ENCODE peak calls at places on chromosomes 11 and 22, in ten cellular contexts. One of them, this sample, is unnamed.

GRCh38 chr11:122491486-122491885 is 164.0 kb upstream of the UBASH3B start:
- DNase-seq in heart right ventricle: no peak
- DNase-seq in mucosa of descending colon: no peak
- DNase-seq in mammary epithelial cell: peak; percentile 84
- DNase-seq in dorsolateral prefrontal cortex: peak; percentile 12
- DNase-seq in epithelial cell of esophagus: peak; percentile 91
- DNase-seq in esophagus muscularis mucosa: no peak
- DNase-seq in AG10803: peak; percentile 85
- DNase-seq in fibroblast of villous mesenchyme: peak; percentile 15
- DNase-seq in fibroblast of pulmonary artery: peak; percentile 65
- DNase-seq in this sample: no peak

GRCh38 chr22:22955866-22956535 is 68.4 kb downstream of the IGLL5 start:
- DNase-seq in heart right ventricle: no peak
- DNase-seq in mucosa of descending colon: no peak
- DNase-seq in mammary epithelial cell: peak; percentile 41
- DNase-seq in dorsolateral prefrontal cortex: peak; percentile 83
- DNase-seq in epithelial cell of esophagus: peak; percentile 75
- DNase-seq in esophagus muscularis mucosa: peak; percentile 93
- DNase-seq in AG10803: peak; percentile 74
- DNase-seq in fibroblast of villous mesenchyme: peak; percentile 71
- DNase-seq in fibroblast of pulmonary artery: peak; percentile 81
- DNase-seq in this sample: no peak

GRCh38 chr22:25942989-25943411 is 201.0 kb downstream of the MYO18B start:
- DNase-seq in heart right ventricle: peak; percentile 59
- DNase-seq in mucosa of descending colon: no peak
- DNase-seq in mammary epithelial cell: no peak
- DNase-seq in dorsolateral prefrontal cortex: peak; percentile 64
- DNase-seq in epithelial cell of esophagus: no peak
- DNase-seq in esophagus muscularis mucosa: no peak
- DNase-seq in AG10803: no peak
- DNase-seq in fibroblast of villous mesenchyme: no peak
- DNase-seq in fibroblast of pulmonary artery: no peak
- DNase-seq in this sample: no peak

GRCh38 chr11:114135737-114136151 is 76.2 kb downstream of the ZBTB16 start:
- DNase-seq in heart right ventricle: no peak
- DNase-seq in mucosa of descending colon: no peak
- DNase-seq in mammary epithelial cell: no peak
- DNase-seq in dorsolateral prefrontal cortex: peak; percentile 35
- DNase-seq in epithelial cell of esophagus: no peak
- DNase-seq in esophagus muscularis mucosa: no peak
- DNase-seq in AG10803: peak; percentile 82
- DNase-seq in fibroblast of villous mesenchyme: peak; percentile 73
- DNase-seq in fibroblast of pulmonary artery: peak; percentile 87
- DNase-seq in this sample: no peak

GRCh38 chr11:64723907-64724862 is 1.2 kb upstream of the NRXN2 start:
- DNase-seq in heart right ventricle: no peak
- DNase-seq in mucosa of descending colon: no peak
- DNase-seq in mammary epithelial cell: no peak
- DNase-seq in dorsolateral prefrontal cortex: no peak
- DNase-seq in epithelial cell of esophagus: no peak
- DNase-seq in esophagus muscularis mucosa: no peak
- DNase-seq in AG10803: no peak
- DNase-seq in fibroblast of villous mesenchyme: no peak
- DNase-seq in fibroblast of pulmonary artery: no peak
- DNase-seq in this sample: no peak

GRCh38 chr11:103904324-103904667 is 132.1 kb upstream of the DDI1 start:
- DNase-seq in heart right ventricle: no peak
- DNase-seq in mucosa of descending colon: no peak
- DNase-seq in mammary epithelial cell: no peak
- DNase-seq in dorsolateral prefrontal cortex: no peak
- DNase-seq in epithelial cell of esophagus: no peak
- DNase-seq in esophagus muscularis mucosa: no peak
- DNase-seq in AG10803: no peak
- DNase-seq in fibroblast of villous mesenchyme: no peak
- DNase-seq in fibroblast of pulmonary artery: no peak
- DNase-seq in this sample: no peak

GRCh38 chr22:24304067-24304675 is 33.5 kb downstream of the SPECC1L start:
- DNase-seq in heart right ventricle: no peak
- DNase-seq in mucosa of descending colon: no peak
- DNase-seq in mammary epithelial cell: no peak
- DNase-seq in dorsolateral prefrontal cortex: no peak
- DNase-seq in epithelial cell of esophagus: peak; percentile 47
- DNase-seq in esophagus muscularis mucosa: no peak
- DNase-seq in AG10803: no peak
- DNase-seq in fibroblast of villous mesenchyme: no peak
- DNase-seq in fibroblast of pulmonary artery: no peak
- DNase-seq in this sample: no peak

GRCh38 chr22:37880668-37881440 is 25.2 kb upstream of the MICALL1 start:
- DNase-seq in heart right ventricle: no peak
- DNase-seq in mucosa of descending colon: no peak
- DNase-seq in mammary epithelial cell: peak; percentile 37
- DNase-seq in dorsolateral prefrontal cortex: peak; percentile 86
- DNase-seq in epithelial cell of esophagus: peak; percentile 68
- DNase-seq in esophagus muscularis mucosa: no peak
- DNase-seq in AG10803: peak; percentile 37
- DNase-seq in fibroblast of villous mesenchyme: peak; percentile 58
- DNase-seq in fibroblast of pulmonary artery: peak; percentile 72
- DNase-seq in this sample: no peak

GRCh38 chr11:106585061-106585460 is 433.2 kb downstream of the GUCY1A2 start:
- DNase-seq in heart right ventricle: no peak
- DNase-seq in mucosa of descending colon: no peak
- DNase-seq in mammary epithelial cell: peak; percentile 20
- DNase-seq in dorsolateral prefrontal cortex: no peak
- DNase-seq in epithelial cell of esophagus: peak; percentile 61
- DNase-seq in esophagus muscularis mucosa: no peak
- DNase-seq in AG10803: peak; percentile 54
- DNase-seq in fibroblast of villous mesenchyme: peak; percentile 59
- DNase-seq in fibroblast of pulmonary artery: peak; percentile 53
- DNase-seq in this sample: no peak
- TF ChIP-seq CTCF in heart right ventricle: no peak
- TF ChIP-seq CTCF in mucosa of descending colon: no peak
- TF ChIP-seq CTCF in mammary epithelial cell: peak; percentile 46
- TF ChIP-seq CTCF in dorsolateral prefrontal cortex: no peak
- TF ChIP-seq CTCF in epithelial cell of esophagus: peak; percentile 59
- TF ChIP-seq CTCF in esophagus muscularis mucosa: no peak
- TF ChIP-seq CTCF in AG10803: peak; percentile 65
- TF ChIP-seq CTCF in fibroblast of villous mesenchyme: peak; percentile 72
- TF ChIP-seq CTCF in fibroblast of pulmonary artery: peak; percentile 44
- TF ChIP-seq CTCF in this sample: peak; percentile 52

DNA sequence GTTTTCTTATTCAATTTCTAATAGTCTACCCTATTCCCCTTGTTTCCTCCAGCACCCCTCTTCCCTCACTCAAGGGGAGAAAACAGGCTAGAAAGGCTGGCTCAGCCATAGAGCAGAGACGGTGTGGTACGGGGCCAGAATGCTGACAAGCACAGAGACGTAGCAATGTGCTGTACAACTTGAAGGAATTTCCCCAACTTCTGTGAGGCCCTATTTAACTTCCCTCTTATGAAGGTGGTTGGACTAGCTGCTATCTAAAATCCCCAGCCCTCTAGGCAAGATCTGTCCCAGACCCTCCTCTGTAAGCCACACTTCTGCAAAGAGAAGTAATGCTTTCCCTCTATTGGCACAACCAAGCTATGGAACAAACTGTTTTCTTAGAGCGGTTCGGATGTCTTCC is 37.9 kb downstream of the PLEKHA7 start:
- DNase-seq in heart right ventricle: no peak
- DNase-seq in mucosa of descending colon: no peak
- DNase-seq in mammary epithelial cell: no peak
- DNase-seq in dorsolateral prefrontal cortex: no peak
- DNase-seq in epithelial cell of esophagus: no peak
- DNase-seq in esophagus muscularis mucosa: no peak
- DNase-seq in AG10803: no peak
- DNase-seq in fibroblast of villous mesenchyme: no peak
- DNase-seq in fibroblast of pulmonary artery: no peak
- DNase-seq in this sample: no peak
- H3K4me3 ChIP-seq in heart right ventricle: no peak overlapping the region
- H3K4me3 ChIP-seq in mucosa of descending colon: no peak overlapping the region
- H3K4me3 ChIP-seq in mammary epithelial cell: no peak overlapping the region
- H3K4me3 ChIP-seq in dorsolateral prefrontal cortex: no peak overlapping the region
- H3K4me3 ChIP-seq in epithelial cell of esophagus: no peak overlapping the region
- H3K4me3 ChIP-seq in esophagus muscularis mucosa: no peak overlapping the region
- H3K4me3 ChIP-seq in AG10803: no peak overlapping the region
- H3K4me3 ChIP-seq in fibroblast of villous mesenchyme: no peak overlapping the region
- H3K4me3 ChIP-seq in fibroblast of pulmonary artery: no peak overlapping the region
- H3K4me3 ChIP-seq in this sample: no peak overlapping the region

GRCh38 chr22:45163074-45163416 is 680 bp upstream of the NUP50 start:
- DNase-seq in heart right ventricle: no peak
- DNase-seq in mucosa of descending colon: no peak
- DNase-seq in mammary epithelial cell: peak; percentile 50
- DNase-seq in dorsolateral prefrontal cortex: no peak
- DNase-seq in epithelial cell of esophagus: peak; percentile 49
- DNase-seq in esophagus muscularis mucosa: no peak
- DNase-seq in AG10803: peak; percentile 57
- DNase-seq in fibroblast of villous mesenchyme: peak; percentile 56
- DNase-seq in fibroblast of pulmonary artery: peak; percentile 48
- DNase-seq in this sample: peak; percentile 17

GRCh38 chr22:45162531-45162930 is 1.2 kb upstream of the NUP50 start:
- DNase-seq in heart right ventricle: no peak
- DNase-seq in mucosa of descending colon: no peak
- DNase-seq in mammary epithelial cell: peak; percentile 26
- DNase-seq in dorsolateral prefrontal cortex: no peak
- DNase-seq in epithelial cell of esophagus: peak; percentile 34
- DNase-seq in esophagus muscularis mucosa: no peak
- DNase-seq in AG10803: no peak
- DNase-seq in fibroblast of villous mesenchyme: peak; percentile 28
- DNase-seq in fibroblast of pulmonary artery: no peak
- DNase-seq in this sample: no peak

GRCh38 chr22:45163417-45164216 is at the start of gene NUP50:
- DNase-seq in heart right ventricle: peak; percentile 97
- DNase-seq in mucosa of descending colon: peak; percentile 98
- DNase-seq in mammary epithelial cell: peak; percentile 96
- DNase-seq in dorsolateral prefrontal cortex: peak; percentile 84
- DNase-seq in epithelial cell of esophagus: peak; percentile 98
- DNase-seq in esophagus muscularis mucosa: peak; percentile 98
- DNase-seq in AG10803: peak; percentile 95
- DNase-seq in fibroblast of villous mesenchyme: peak; percentile 98
- DNase-seq in fibroblast of pulmonary artery: peak; percentile 98
- DNase-seq in this sample: peak; percentile 80

GRCh38 chr22:45157907-45158306 is 5.8 kb upstream of the NUP50 start:
- DNase-seq in heart right ventricle: no peak
- DNase-seq in mucosa of descending colon: no peak
- DNase-seq in mammary epithelial cell: no peak
- DNase-seq in dorsolateral prefrontal cortex: no peak
- DNase-seq in epithelial cell of esophagus: no peak
- DNase-seq in esophagus muscularis mucosa: no peak
- DNase-seq in AG10803: no peak
- DNase-seq in fibroblast of villous mesenchyme: peak; percentile 34
- DNase-seq in fibroblast of pulmonary artery: no peak
- DNase-seq in this sample: no peak

DNA sequence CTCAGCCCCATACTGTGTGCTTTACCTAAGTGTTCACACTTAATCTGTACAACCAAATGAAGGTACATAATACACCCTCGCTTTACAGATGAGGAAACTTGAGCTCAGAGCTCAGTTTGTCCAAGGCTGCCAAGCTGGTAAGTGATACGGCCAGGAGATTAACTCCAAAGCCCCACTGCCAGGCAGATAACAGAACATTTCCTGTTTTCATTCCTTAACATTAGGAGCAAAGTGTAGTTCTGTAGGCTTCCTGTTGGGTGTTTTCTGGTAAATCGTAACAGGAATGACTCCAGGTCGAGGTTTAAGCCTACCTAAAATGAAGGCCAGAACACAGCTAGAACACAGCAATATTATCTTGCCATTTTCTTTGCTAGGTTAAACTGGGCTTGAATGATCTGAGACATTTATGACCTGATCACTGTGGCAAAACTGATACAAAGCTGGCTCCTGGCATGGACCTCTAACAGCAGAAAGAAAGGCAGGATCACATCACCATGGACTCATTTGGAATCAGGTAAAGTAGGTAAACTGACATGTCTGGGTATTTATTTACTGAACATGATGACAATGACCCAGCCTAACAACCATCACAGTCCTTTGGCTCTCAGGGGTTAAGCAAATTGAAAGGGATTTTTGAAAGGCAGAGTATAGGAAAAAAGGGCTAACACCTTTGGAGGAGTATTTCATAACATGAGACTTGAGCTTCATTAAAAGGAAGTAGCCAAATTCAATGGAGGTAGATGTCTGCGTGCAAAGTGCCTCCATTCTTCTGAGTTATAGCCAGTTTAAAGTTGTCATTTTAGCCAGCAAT is 3.9 kb upstream of the NUP50 start:
- DNase-seq in heart right ventricle: no peak
- DNase-seq in mucosa of descending colon: no peak
- DNase-seq in mammary epithelial cell: no peak
- DNase-seq in dorsolateral prefrontal cortex: no peak
- DNase-seq in epithelial cell of esophagus: no peak
- DNase-seq in esophagus muscularis mucosa: no peak
- DNase-seq in AG10803: no peak
- DNase-seq in fibroblast of villous mesenchyme: peak; percentile 89
- DNase-seq in fibroblast of pulmonary artery: peak; percentile 58
- DNase-seq in this sample: peak; percentile 18
- TF ChIP-seq CTCF in heart right ventricle: no peak
- TF ChIP-seq CTCF in mucosa of descending colon: no peak
- TF ChIP-seq CTCF in mammary epithelial cell: no peak
- TF ChIP-seq CTCF in dorsolateral prefrontal cortex: no peak
- TF ChIP-seq CTCF in epithelial cell of esophagus: no peak
- TF ChIP-seq CTCF in esophagus muscularis mucosa: no peak
- TF ChIP-seq CTCF in AG10803: peak; percentile 24
- TF ChIP-seq CTCF in fibroblast of villous mesenchyme: peak; percentile 31
- TF ChIP-seq CTCF in fibroblast of pulmonary artery: peak; percentile 31
- TF ChIP-seq CTCF in this sample: no peak

GRCh38 chr11:65895482-65895981 is 4.7 kb downstream of the FOSL1 start:
- DNase-seq in heart right ventricle: no peak
- DNase-seq in mucosa of descending colon: no peak
- DNase-seq in mammary epithelial cell: no peak
- DNase-seq in dorsolateral prefrontal cortex: no peak
- DNase-seq in epithelial cell of esophagus: no peak
- DNase-seq in esophagus muscularis mucosa: no peak
- DNase-seq in AG10803: no peak
- DNase-seq in fibroblast of villous mesenchyme: no peak
- DNase-seq in fibroblast of pulmonary artery: no peak
- DNase-seq in this sample: no peak

GRCh38 chr11:65898656-65899355 is 1.4 kb downstream of the FOSL1 start:
- DNase-seq in heart right ventricle: no peak
- DNase-seq in mucosa of descending colon: no peak
- DNase-seq in mammary epithelial cell: peak; percentile 87
- DNase-seq in dorsolateral prefrontal cortex: no peak
- DNase-seq in epithelial cell of esophagus: peak; percentile 89
- DNase-seq in esophagus muscularis mucosa: no peak
- DNase-seq in AG10803: peak; percentile 62
- DNase-seq in fibroblast of villous mesenchyme: no peak
- DNase-seq in fibroblast of pulmonary artery: peak; percentile 31
- DNase-seq in this sample: no peak

GRCh38 chr11:65896009-65896999 is 3.9 kb downstream of the FOSL1 start:
- DNase-seq in heart right ventricle: no peak
- DNase-seq in mucosa of descending colon: no peak
- DNase-seq in mammary epithelial cell: no peak
- DNase-seq in dorsolateral prefrontal cortex: no peak
- DNase-seq in epithelial cell of esophagus: no peak
- DNase-seq in esophagus muscularis mucosa: no peak
- DNase-seq in AG10803: no peak
- DNase-seq in fibroblast of villous mesenchyme: no peak
- DNase-seq in fibroblast of pulmonary artery: no peak
- DNase-seq in this sample: no peak

GRCh38 chr11:65899356-65900124 is 648 bp downstream of the FOSL1 start:
- DNase-seq in heart right ventricle: peak; percentile 62
- DNase-seq in mucosa of descending colon: peak; percentile 82
- DNase-seq in mammary epithelial cell: no peak
- DNase-seq in dorsolateral prefrontal cortex: no peak
- DNase-seq in epithelial cell of esophagus: no peak
- DNase-seq in esophagus muscularis mucosa: no peak
- DNase-seq in AG10803: peak; percentile 79
- DNase-seq in fibroblast of villous mesenchyme: peak; percentile 82
- DNase-seq in fibroblast of pulmonary artery: peak; percentile 65
- DNase-seq in this sample: no peak

DNA sequence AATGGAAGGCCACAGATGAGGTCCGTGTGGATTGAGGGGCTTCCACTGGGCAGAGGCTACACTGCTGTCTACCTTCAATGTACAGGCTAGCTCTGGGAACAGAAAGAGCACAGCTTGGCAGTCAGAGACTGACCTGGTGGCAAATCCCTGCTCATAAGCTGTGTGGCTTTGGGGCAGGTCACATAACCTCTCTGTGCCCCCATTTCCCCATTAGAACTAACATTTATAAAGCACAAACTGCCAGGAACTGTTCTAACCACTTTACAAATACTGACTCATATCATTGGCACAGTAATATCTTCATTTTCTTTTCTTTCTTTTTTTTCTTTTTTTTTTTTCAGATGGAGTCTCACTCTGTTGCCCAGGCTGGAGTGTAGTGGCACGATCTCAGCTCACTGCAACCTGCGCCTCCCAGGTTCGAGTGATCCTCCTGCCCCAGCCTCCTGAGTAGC is 3.1 kb downstream of the FOSL1 start:
- DNase-seq in heart right ventricle: no peak
- DNase-seq in mucosa of descending colon: no peak
- DNase-seq in mammary epithelial cell: no peak
- DNase-seq in dorsolateral prefrontal cortex: no peak
- DNase-seq in epithelial cell of esophagus: no peak
- DNase-seq in esophagus muscularis mucosa: no peak
- DNase-seq in AG10803: no peak
- DNase-seq in fibroblast of villous mesenchyme: no peak
- DNase-seq in fibroblast of pulmonary artery: no peak
- DNase-seq in this sample: no peak
- H3K4me3 ChIP-seq in heart right ventricle: no peak overlapping the region
- H3K4me3 ChIP-seq in mucosa of descending colon: no peak overlapping the region
- H3K4me3 ChIP-seq in mammary epithelial cell: peak overlapping the region; percentile 88
- H3K4me3 ChIP-seq in dorsolateral prefrontal cortex: no peak overlapping the region
- H3K4me3 ChIP-seq in epithelial cell of esophagus: no peak overlapping the region
- H3K4me3 ChIP-seq in esophagus muscularis mucosa: no peak overlapping the region
- H3K4me3 ChIP-seq in AG10803: peak overlapping the region; percentile 20
- H3K4me3 ChIP-seq in fibroblast of villous mesenchyme: no peak overlapping the region
- H3K4me3 ChIP-seq in fibroblast of pulmonary artery: no peak overlapping the region
- H3K4me3 ChIP-seq in this sample: no peak overlapping the region